ENCODE peak calls at places on chromosomes 7 and 10, in six cellular contexts. R is transverse colon, Q is H1, I is tibial nerve, D is stomach, M is SK-N-SH. W is an unnamed sample.

GRCh38 chr10:119516381-119517234 is 25.9 kb downstream of the RGS10 start:
- DNase-seq in D (peak), R (peak), I (no peak), Q (no peak), M (no peak), W (no peak)

GRCh38 chr7:11747715-11748485 is 84.1 kb downstream of the THSD7A start:
- DNase-seq in Q (no peak), I (no peak), M (no peak), R (no peak), D (no peak), W (no peak)

GRCh38 chr7:151309306-151309705 is 32.3 kb upstream of the NUB1 start:
- DNase-seq in D (no peak), M (no peak), I (no peak), Q (no peak), R (no peak), W (no peak)

GRCh38 chr10:90286406-90286805 is 571.4 kb downstream of the HTR7 start:
- DNase-seq in M (no peak), D (no peak), R (no peak), I (no peak), Q (no peak), W (no peak)

GRCh38 chr7:155839461-155839860 is 27.2 kb upstream of the SHH start:
- DNase-seq in M (no peak), I (no peak), R (no peak), Q (no peak), D (no peak), W (no peak)

GRCh38 chr7:73706122-73707044 is 13.1 kb downstream of the STX1A start:
- DNase-seq in D (no peak), M (peak), I (no peak), R (no peak), Q (no peak), W (no peak)

GRCh38 chr7:134804351-134804750 is 24.9 kb downstream of the CALD1 start:
- DNase-seq in I (no peak), Q (no peak), M (no peak), D (no peak), R (no peak), W (no peak)

GRCh38 chr10:126902157-126902556 is 3.1 kb upstream of the DOCK1 start:
- DNase-seq in M (no peak), I (no peak), D (no peak), R (no peak), Q (no peak), W (no peak)

GRCh38 chr7:68733219-68734143 is 864.8 kb upstream of the AUTS2 start:
- DNase-seq in R (no peak), I (no peak), M (no peak), D (no peak), Q (no peak), W (no peak)

GRCh38 chr10:14547826-14548225 is 217.1 kb upstream of the FRMD4A start:
- DNase-seq in D (no peak), Q (no peak), R (no peak), I (no peak), M (no peak), W (no peak)

GRCh38 chr10:24715246-24715769 is 8.4 kb downstream of the ARHGAP21 start:
- DNase-seq in M (no peak), I (no peak), D (no peak), R (no peak), Q (no peak), W (no peak)

GRCh38 chr7:44713680-44714335 is 34.8 kb upstream of the ZMIZ2 start:
- DNase-seq in I (no peak), M (no peak), D (no peak), R (no peak), Q (no peak), W (no peak)

GRCh38 chr7:18873674-18874341 is 243.6 kb downstream of the TWIST1 start:
- DNase-seq in I (no peak), Q (peak), M (peak), D (no peak), R (no peak), W (no peak)

GRCh38 chr7:47488969-47489342 is 93.0 kb downstream of the TNS3 start:
- DNase-seq in R (no peak), I (no peak), Q (no peak), M (no peak), D (no peak), W (peak)

GRCh38 chr10:107144490-107144889 is 20.0 kb downstream of the SORCS1 start:
- DNase-seq in D (no peak), I (no peak), M (no peak), Q (no peak), R (no peak), W (no peak)

GRCh38 chr7:18552311-18552916 is 56.9 kb downstream of the HDAC9 start:
- DNase-seq in R (no peak), Q (no peak), M (no peak), I (no peak), D (no peak), W (no peak)

GRCh38 chr7:132435016-132435990 is 141.0 kb downstream of the PLXNA4 start:
- DNase-seq in R (no peak), Q (no peak), D (no peak), M (peak), I (no peak), W (no peak)

GRCh38 chr10:15710455-15710854 is 9.3 kb downstream of the ITGA8 start:
- DNase-seq in R (no peak), D (no peak), I (no peak), M (no peak), Q (no peak), W (no peak)

GRCh38 chr10:132872658-132873057 is 69.7 kb downstream of the CFAP46 start:
- DNase-seq in M (no peak), D (peak), Q (no peak), I (no peak), R (no peak), W (no peak)

GRCh38 chr7:93920496-93921189 is 892 bp upstream of the GNG11 start:
- DNase-seq in I (no peak), D (no peak), Q (no peak), M (no peak), R (no peak), W (no peak)

GRCh38 chr10:93436577-93436976 is 45.6 kb downstream of the MYOF start:
- DNase-seq in I (peak), M (no peak), D (no peak), R (peak), Q (no peak), W (peak)

GRCh38 chr10:77042706-77043105 is 594.9 kb downstream of the KCNMA1 start:
- DNase-seq in M (no peak), Q (no peak), I (no peak), R (no peak), D (no peak), W (no peak)

GRCh38 chr10:127148066-127148932 is 48.1 kb downstream of the INSYN2A start:
- DNase-seq in Q (no peak), D (no peak), I (no peak), M (no peak), R (no peak), W (no peak)

GRCh38 chr7:55574062-55574717 is 1.9 kb upstream of the VOPP1 start:
- DNase-seq in R (no peak), Q (no peak), M (no peak), I (no peak), D (no peak), W (no peak)

GRCh38 chr10:7819126-7819470 is 793 bp downstream of the TAF3 start:
- DNase-seq in I (peak), Q (no peak), M (no peak), D (peak), R (peak), W (peak)

GRCh38 chr10:96683065-96683464 is 37.2 kb downstream of the PIK3AP1 start:
- DNase-seq in Q (no peak), D (no peak), R (no peak), M (no peak), I (no peak), W (no peak)

GRCh38 chr7:121872831-121873764 is at the start of gene PTPRZ1:
- DNase-seq in M (peak), I (no peak), Q (peak), D (peak), R (no peak), W (no peak)

GRCh38 chr7:17822557-17823173 is 117.6 kb downstream of the SNX13 start:
- DNase-seq in D (no peak), Q (no peak), R (no peak), I (no peak), M (no peak), W (no peak)

GRCh38 chr7:156993021-156993924 is 17.2 kb downstream of the MNX1 start:
- DNase-seq in M (peak), D (peak), I (no peak), R (no peak), Q (no peak), W (peak)

GRCh38 chr10:59709472-59710125 is at the start of gene SLC16A9:
- DNase-seq in I (peak), M (peak), R (peak), D (peak), Q (peak), W (peak)

GRCh38 chr7:20191044-20191867 is 25.9 kb downstream of the MACC1 start:
- DNase-seq in R (no peak), M (no peak), I (no peak), D (no peak), Q (no peak), W (no peak)

GRCh38 chr10:102452672-102453340 is 1.5 kb upstream of the C10orf95 start:
- DNase-seq in I (peak), Q (no peak), R (peak), M (no peak), D (no peak), W (no peak)

GRCh38 chr10:4013651-4014085 is 228.7 kb upstream of the KLF6 start:
- DNase-seq in M (no peak), I (no peak), D (no peak), R (no peak), Q (no peak), W (no peak)

GRCh38 chr10:104330168-104331117 is 7.8 kb downstream of the ITPRIP start:
- DNase-seq in M (no peak), I (peak), R (peak), D (no peak), Q (no peak), W (peak)

GRCh38 chr7:14761506-14762296 is 140.8 kb downstream of the DGKB start:
- DNase-seq in Q (no peak), R (peak), I (no peak), D (no peak), M (no peak), W (no peak)

GRCh38 chr10:125141150-125141859 is 19.1 kb downstream of the CTBP2 start:
- DNase-seq in Q (no peak), I (no peak), D (no peak), R (no peak), M (no peak), W (no peak)
- TF ChIP-seq CTCF in Q (no peak), I (no peak), D (no peak), R (no peak), M (no peak), W (no peak)

GRCh38 chr7:79876769-79877362 is 257.8 kb upstream of the GNAI1 start:
- DNase-seq in I (no peak), R (no peak), M (no peak), D (no peak), Q (no peak), W (no peak)
- TF ChIP-seq EP300 in I (no peak), R (no peak), M (no peak), D (no peak), Q (no peak), W (no peak)

DNA sequence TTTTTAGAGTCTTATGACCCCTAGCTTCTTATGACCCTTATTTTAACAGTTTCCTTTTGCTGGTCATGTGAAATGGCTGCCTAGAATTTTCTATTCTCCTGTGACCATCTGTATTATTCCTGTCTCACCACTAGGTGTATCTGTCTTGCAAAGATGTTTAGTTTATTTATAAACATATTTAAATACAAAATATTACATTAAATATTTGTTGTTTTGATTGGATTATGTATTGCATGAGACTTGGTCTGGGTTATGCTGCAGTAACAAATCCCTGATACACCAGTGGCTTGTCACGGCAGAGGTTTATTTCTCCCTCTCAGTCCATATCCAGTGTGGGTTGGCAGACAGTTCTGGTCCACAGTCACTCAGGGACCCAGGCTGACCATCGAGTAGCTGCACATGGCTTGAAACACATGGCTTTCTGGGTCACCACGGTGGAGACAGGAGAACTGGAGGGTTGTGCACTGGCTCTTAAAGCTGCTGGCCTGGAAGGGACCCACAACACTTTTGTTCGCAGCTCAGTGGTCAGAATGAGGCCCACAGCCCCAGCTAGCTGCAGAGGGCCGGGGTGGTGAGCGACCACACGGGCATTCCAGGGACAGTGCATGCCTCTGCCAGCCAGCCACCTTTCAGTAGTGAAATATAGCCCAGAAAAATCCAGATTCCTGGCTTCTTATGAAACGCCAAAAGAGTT is 7.4 kb downstream of the RASSF4 start:
- DNase-seq in I (no peak), D (no peak), R (no peak), M (no peak), Q (no peak), W (peak)
- TF ChIP-seq CTCF in I (no peak), D (no peak), R (peak), M (peak), Q (no peak), W (no peak)

GRCh38 chr7:135938086-135938485 is 39.1 kb downstream of the MTPN start:
- DNase-seq in M (no peak), Q (no peak), D (no peak), I (no peak), R (no peak), W (no peak)
- TF ChIP-seq EP300 in M (no peak), Q (no peak), D (no peak), I (no peak), R (no peak), W (no peak)

W was measured in ovary.